ENCODE peak calls at places on chromosomes 3 and 15, in ten cellular contexts. C is nucleus accumbens; G is caudate nucleus; J is T-helper 2 cell; W is LoVo; A is GM04504; L is nephron progenitor cell; N is effector CD4-positive, alpha-beta T cell; F is NCI-H345; M is pons. B is an unnamed sample.

GRCh38 chr3:113255100-113255853 is 43.9 kb downstream of the BOC start:
- DNase-seq in W (no peak), A (no peak), N (no peak), M (no peak), G (no peak), J (no peak), C (no peak), F (no peak), L (no peak), B (no peak)

GRCh38 chr3:184040010-184040409 is 8.5 kb downstream of the HTR3D start:
- DNase-seq in C (no peak), J (no peak), M (no peak), A (peak), N (no peak), F (no peak), G (no peak), W (no peak), L (no peak), B (no peak)

GRCh38 chr15:58302832-58303231 is 129.0 kb upstream of the LIPC start:
- DNase-seq in A (no peak), F (no peak), W (no peak), J (no peak), C (no peak), G (no peak), L (no peak), M (peak), N (no peak), B (no peak)

GRCh38 chr15:101063212-101063611 is 144.1 kb downstream of the LRRK1 start:
- DNase-seq in C (no peak), F (no peak), J (no peak), L (no peak), N (no peak), A (no peak), W (no peak), G (no peak), M (no peak), B (no peak)

GRCh38 chr3:112046599-112046998 is 12.1 kb downstream of the TMPRSS7 start:
- DNase-seq in F (no peak), M (no peak), L (no peak), A (no peak), J (no peak), C (no peak), G (no peak), N (no peak), W (no peak), B (no peak)

GRCh38 chr15:63072023-63072650 is 29.6 kb downstream of the TPM1 start:
- DNase-seq in C (no peak), A (no peak), F (peak), N (no peak), W (no peak), G (no peak), M (no peak), J (no peak), L (no peak), B (no peak)

GRCh38 chr3:72821170-72821781 is 27.0 kb downstream of the SHQ1 start:
- DNase-seq in W (peak), G (no peak), F (peak), N (no peak), L (no peak), J (peak), C (no peak), A (peak), M (peak), B (no peak)

GRCh38 chr3:153670577-153670976 is 450.6 kb upstream of the ARHGEF26 start:
- DNase-seq in N (no peak), A (no peak), C (no peak), J (no peak), W (no peak), G (no peak), M (no peak), L (no peak), F (no peak), B (no peak)

GRCh38 chr3:117657278-117657677 is 947.7 kb downstream of the TUSC7 start:
- DNase-seq in M (no peak), L (no peak), F (no peak), G (no peak), N (no peak), C (no peak), A (no peak), W (no peak), J (no peak), B (no peak)

GRCh38 chr3:141828487-141829284 is 47.8 kb upstream of the ATP1B3 start:
- DNase-seq in J (no peak), N (no peak), G (no peak), W (peak), L (peak), F (peak), A (peak), M (no peak), C (no peak), B (no peak)

GRCh38 chr3:150105886-150106612 is 135.4 kb upstream of the PFN2 start:
- DNase-seq in L (no peak), C (no peak), F (no peak), A (no peak), N (no peak), W (no peak), J (no peak), G (no peak), M (no peak), B (no peak)

B was measured in anterior cingulate cortex.